ENCODE peak calls at places on chromosomes 3 and 15, in eight cellular contexts. One of them, this sample, is unnamed. For H3K9me3, the result is how much of the 10 kb centered on the place peaks cover.

GRCh38 chr15:90774731-90775521 is 57.8 kb downstream of the BLM start:
- DNase-seq in ascending aorta: no peak
- DNase-seq in left lung: no peak
- DNase-seq in GM23248: peak
- DNase-seq in CD4-positive, CD25-positive, alpha-beta regulatory T cell: no peak
- DNase-seq in heart left ventricle: no peak
- DNase-seq in PC-9: peak
- DNase-seq in esophagus squamous epithelium: no peak
- DNase-seq in this sample: peak

GRCh38 chr3:142027713-142028112 is 121.6 kb downstream of the TFDP2 start:
- DNase-seq in ascending aorta: no peak
- DNase-seq in left lung: no peak
- DNase-seq in GM23248: peak
- DNase-seq in CD4-positive, CD25-positive, alpha-beta regulatory T cell: no peak
- DNase-seq in heart left ventricle: no peak
- DNase-seq in PC-9: peak
- DNase-seq in esophagus squamous epithelium: no peak
- DNase-seq in this sample: peak

GRCh38 chr3:11803977-11804903 is 42.4 kb downstream of the TAMM41 start:
- DNase-seq in ascending aorta: no peak
- DNase-seq in left lung: peak
- DNase-seq in GM23248: peak
- DNase-seq in CD4-positive, CD25-positive, alpha-beta regulatory T cell: no peak
- DNase-seq in heart left ventricle: peak
- DNase-seq in PC-9: peak
- DNase-seq in esophagus squamous epithelium: peak
- DNase-seq in this sample: peak

GRCh38 chr15:73058437-73058836 is 6.2 kb downstream of the NEO1 start:
- DNase-seq in ascending aorta: no peak
- DNase-seq in left lung: no peak
- DNase-seq in GM23248: no peak
- DNase-seq in CD4-positive, CD25-positive, alpha-beta regulatory T cell: no peak
- DNase-seq in heart left ventricle: no peak
- DNase-seq in PC-9: no peak
- DNase-seq in esophagus squamous epithelium: no peak
- DNase-seq in this sample: no peak

GRCh38 chr15:40248006-40248783 is 9.3 kb downstream of the PAK6 start:
- DNase-seq in ascending aorta: no peak
- DNase-seq in left lung: peak
- DNase-seq in GM23248: no peak
- DNase-seq in CD4-positive, CD25-positive, alpha-beta regulatory T cell: no peak
- DNase-seq in heart left ventricle: no peak
- DNase-seq in PC-9: no peak
- DNase-seq in esophagus squamous epithelium: no peak
- DNase-seq in this sample: no peak

GRCh38 chr15:73369073-73369694 is 426 bp upstream of the HCN4 start:
- DNase-seq in ascending aorta: no peak
- DNase-seq in left lung: no peak
- DNase-seq in GM23248: peak
- DNase-seq in CD4-positive, CD25-positive, alpha-beta regulatory T cell: no peak
- DNase-seq in heart left ventricle: no peak
- DNase-seq in PC-9: no peak
- DNase-seq in esophagus squamous epithelium: no peak
- DNase-seq in this sample: no peak

GRCh38 chr3:66755924-66756323 is 242.2 kb upstream of the KBTBD8 start:
- DNase-seq in ascending aorta: no peak
- DNase-seq in left lung: no peak
- DNase-seq in GM23248: no peak
- DNase-seq in CD4-positive, CD25-positive, alpha-beta regulatory T cell: no peak
- DNase-seq in heart left ventricle: no peak
- DNase-seq in PC-9: no peak
- DNase-seq in esophagus squamous epithelium: no peak
- DNase-seq in this sample: no peak

GRCh38 chr15:81338422-81339007 is 14.6 kb upstream of the STARD5 start:
- DNase-seq in ascending aorta: no peak
- DNase-seq in left lung: no peak
- DNase-seq in GM23248: peak
- DNase-seq in CD4-positive, CD25-positive, alpha-beta regulatory T cell: no peak
- DNase-seq in heart left ventricle: peak
- DNase-seq in PC-9: no peak
- DNase-seq in esophagus squamous epithelium: no peak
- DNase-seq in this sample: peak

GRCh38 chr15:73867426-73867825 is 5.9 kb upstream of the TBC1D21 start:
- DNase-seq in ascending aorta: no peak
- DNase-seq in left lung: no peak
- DNase-seq in GM23248: no peak
- DNase-seq in CD4-positive, CD25-positive, alpha-beta regulatory T cell: no peak
- DNase-seq in heart left ventricle: no peak
- DNase-seq in PC-9: no peak
- DNase-seq in esophagus squamous epithelium: no peak
- DNase-seq in this sample: no peak

GRCh38 chr15:56770191-56770590 is 36.9 kb upstream of the ZNF280D start:
- DNase-seq in ascending aorta: no peak
- DNase-seq in left lung: no peak
- DNase-seq in GM23248: no peak
- DNase-seq in CD4-positive, CD25-positive, alpha-beta regulatory T cell: no peak
- DNase-seq in heart left ventricle: no peak
- DNase-seq in PC-9: no peak
- DNase-seq in esophagus squamous epithelium: no peak
- DNase-seq in this sample: no peak

GRCh38 chr15:27541581-27541980 is 557.5 kb downstream of the OCA2 start:
- DNase-seq in ascending aorta: no peak
- DNase-seq in left lung: no peak
- DNase-seq in GM23248: no peak
- DNase-seq in CD4-positive, CD25-positive, alpha-beta regulatory T cell: no peak
- DNase-seq in heart left ventricle: no peak
- DNase-seq in PC-9: no peak
- DNase-seq in esophagus squamous epithelium: no peak
- DNase-seq in this sample: no peak

GRCh38 chr15:27549796-27550195 is 549.3 kb downstream of the OCA2 start:
- DNase-seq in ascending aorta: no peak
- DNase-seq in left lung: no peak
- DNase-seq in GM23248: no peak
- DNase-seq in CD4-positive, CD25-positive, alpha-beta regulatory T cell: no peak
- DNase-seq in heart left ventricle: no peak
- DNase-seq in PC-9: no peak
- DNase-seq in esophagus squamous epithelium: no peak
- DNase-seq in this sample: no peak

GRCh38 chr15:27550635-27551034 is 548.5 kb downstream of the OCA2 start:
- DNase-seq in ascending aorta: no peak
- DNase-seq in left lung: no peak
- DNase-seq in GM23248: no peak
- DNase-seq in CD4-positive, CD25-positive, alpha-beta regulatory T cell: no peak
- DNase-seq in heart left ventricle: no peak
- DNase-seq in PC-9: no peak
- DNase-seq in esophagus squamous epithelium: no peak
- DNase-seq in this sample: no peak

DNA sequence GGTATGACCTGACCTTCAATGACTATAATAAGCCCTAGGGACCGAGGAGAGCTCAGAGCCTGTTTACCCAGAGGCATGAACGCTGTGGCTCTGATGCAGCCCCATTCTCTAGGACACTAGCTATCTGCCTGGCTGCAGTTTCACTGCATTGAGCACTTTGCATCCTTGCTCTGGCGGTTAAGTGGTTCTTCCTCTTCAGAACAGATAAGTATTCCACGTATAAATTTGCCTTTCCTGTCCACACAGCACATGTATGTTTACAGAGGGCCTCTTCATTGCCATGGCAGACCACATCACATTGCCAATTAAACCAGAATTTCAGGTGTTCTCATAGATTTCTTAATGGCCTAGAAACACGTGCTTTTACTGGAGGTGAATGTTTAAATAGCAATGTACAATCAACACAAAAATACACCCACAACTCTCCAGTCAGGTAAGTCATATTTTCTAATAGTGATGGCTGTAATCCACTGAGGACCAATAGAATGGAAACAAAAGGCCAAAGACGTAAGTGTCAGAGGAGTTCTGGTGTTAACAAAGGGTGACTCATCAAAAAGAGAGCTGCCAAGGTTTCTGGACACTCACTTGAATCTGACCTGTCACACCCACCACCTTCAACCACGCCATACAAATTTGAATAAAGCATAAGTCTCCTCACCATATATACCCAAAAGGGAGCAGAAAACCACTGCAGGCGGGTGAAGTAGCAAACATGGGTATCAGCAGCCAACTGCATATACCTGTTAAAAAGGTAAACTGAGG is 553.4 kb downstream of the OCA2 start:
- DNase-seq in ascending aorta: no peak
- DNase-seq in left lung: no peak
- DNase-seq in GM23248: peak
- DNase-seq in CD4-positive, CD25-positive, alpha-beta regulatory T cell: no peak
- DNase-seq in heart left ventricle: no peak
- DNase-seq in PC-9: no peak
- DNase-seq in esophagus squamous epithelium: no peak
- DNase-seq in this sample: no peak
- H3K9me3 ChIP-seq in ascending aorta: under half
- H3K9me3 ChIP-seq in left lung: under half
- H3K9me3 ChIP-seq in GM23248: under half
- H3K9me3 ChIP-seq in CD4-positive, CD25-positive, alpha-beta regulatory T cell: under half
- H3K9me3 ChIP-seq in heart left ventricle: under half
- H3K9me3 ChIP-seq in PC-9: under half
- H3K9me3 ChIP-seq in esophagus squamous epithelium: under half
- H3K9me3 ChIP-seq in this sample: under half

GRCh38 chr3:138547342-138547975 is 46.6 kb downstream of the CEP70 start:
- DNase-seq in ascending aorta: no peak
- DNase-seq in left lung: no peak
- DNase-seq in GM23248: no peak
- DNase-seq in CD4-positive, CD25-positive, alpha-beta regulatory T cell: no peak
- DNase-seq in heart left ventricle: no peak
- DNase-seq in PC-9: no peak
- DNase-seq in esophagus squamous epithelium: no peak
- DNase-seq in this sample: no peak

GRCh38 chr3:138544546-138544945 is 49.5 kb downstream of the CEP70 start:
- DNase-seq in ascending aorta: no peak
- DNase-seq in left lung: no peak
- DNase-seq in GM23248: no peak
- DNase-seq in CD4-positive, CD25-positive, alpha-beta regulatory T cell: no peak
- DNase-seq in heart left ventricle: no peak
- DNase-seq in PC-9: no peak
- DNase-seq in esophagus squamous epithelium: no peak
- DNase-seq in this sample: no peak

GRCh38 chr3:138539352-138539751 is 54.7 kb downstream of the CEP70 start:
- DNase-seq in ascending aorta: no peak
- DNase-seq in left lung: no peak
- DNase-seq in GM23248: no peak
- DNase-seq in CD4-positive, CD25-positive, alpha-beta regulatory T cell: no peak
- DNase-seq in heart left ventricle: no peak
- DNase-seq in PC-9: no peak
- DNase-seq in esophagus squamous epithelium: no peak
- DNase-seq in this sample: no peak

GRCh38 chr3:138542977-138543376 is 51.1 kb downstream of the CEP70 start:
- DNase-seq in ascending aorta: no peak
- DNase-seq in left lung: no peak
- DNase-seq in GM23248: no peak
- DNase-seq in CD4-positive, CD25-positive, alpha-beta regulatory T cell: no peak
- DNase-seq in heart left ventricle: no peak
- DNase-seq in PC-9: no peak
- DNase-seq in esophagus squamous epithelium: no peak
- DNase-seq in this sample: no peak
- H3K9me3 ChIP-seq in ascending aorta: under half
- H3K9me3 ChIP-seq in left lung: under half
- H3K9me3 ChIP-seq in GM23248: under half
- H3K9me3 ChIP-seq in CD4-positive, CD25-positive, alpha-beta regulatory T cell: half or more
- H3K9me3 ChIP-seq in heart left ventricle: half or more
- H3K9me3 ChIP-seq in PC-9: under half
- H3K9me3 ChIP-seq in esophagus squamous epithelium: under half
- H3K9me3 ChIP-seq in this sample: under half

DNA sequence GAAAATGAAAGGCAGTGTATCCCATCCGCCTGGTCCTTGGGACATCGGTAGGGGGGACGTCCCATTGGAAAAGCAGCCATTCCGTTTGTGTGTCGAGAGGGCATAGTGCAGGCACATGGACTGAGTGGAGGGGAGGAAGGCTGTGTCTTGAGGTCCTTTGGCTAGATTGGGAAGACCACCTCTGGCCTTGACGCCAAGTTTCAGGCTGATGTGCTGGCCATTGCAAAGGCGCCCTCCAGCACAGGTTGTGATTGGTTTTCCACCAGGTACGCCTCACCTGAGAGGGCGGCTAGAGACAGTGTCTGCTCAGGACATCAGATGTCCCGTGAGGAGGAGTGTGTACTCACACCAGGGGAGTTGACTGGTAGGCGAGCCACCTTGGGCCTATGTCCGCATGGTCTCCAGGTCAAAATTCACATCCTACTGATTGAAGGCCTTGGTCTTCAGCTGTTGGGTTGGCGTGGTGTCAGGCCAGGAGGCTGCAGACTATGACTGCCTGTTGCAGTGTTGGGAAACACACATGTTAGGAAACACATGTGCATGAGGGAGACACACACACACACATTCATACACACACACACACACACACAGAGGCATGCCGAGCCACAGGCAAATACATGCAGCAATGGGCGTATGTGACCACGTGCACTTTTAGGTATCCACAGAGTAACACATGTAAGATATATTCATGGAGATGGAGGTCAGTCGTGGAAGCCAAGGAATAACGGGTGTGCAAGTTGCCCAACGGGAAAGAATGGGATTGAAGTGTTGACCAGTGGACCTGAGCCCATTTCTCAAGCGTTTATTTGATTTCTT is 98.4 kb downstream of the SNRPN start:
- DNase-seq in ascending aorta: no peak
- DNase-seq in left lung: no peak
- DNase-seq in GM23248: no peak
- DNase-seq in CD4-positive, CD25-positive, alpha-beta regulatory T cell: no peak
- DNase-seq in heart left ventricle: no peak
- DNase-seq in PC-9: no peak
- DNase-seq in esophagus squamous epithelium: no peak
- DNase-seq in this sample: no peak
- H3K9me3 ChIP-seq in ascending aorta: half or more
- H3K9me3 ChIP-seq in left lung: under half
- H3K9me3 ChIP-seq in GM23248: under half
- H3K9me3 ChIP-seq in CD4-positive, CD25-positive, alpha-beta regulatory T cell: half or more
- H3K9me3 ChIP-seq in heart left ventricle: half or more
- H3K9me3 ChIP-seq in PC-9: under half
- H3K9me3 ChIP-seq in esophagus squamous epithelium: half or more
- H3K9me3 ChIP-seq in this sample: half or more

DNA sequence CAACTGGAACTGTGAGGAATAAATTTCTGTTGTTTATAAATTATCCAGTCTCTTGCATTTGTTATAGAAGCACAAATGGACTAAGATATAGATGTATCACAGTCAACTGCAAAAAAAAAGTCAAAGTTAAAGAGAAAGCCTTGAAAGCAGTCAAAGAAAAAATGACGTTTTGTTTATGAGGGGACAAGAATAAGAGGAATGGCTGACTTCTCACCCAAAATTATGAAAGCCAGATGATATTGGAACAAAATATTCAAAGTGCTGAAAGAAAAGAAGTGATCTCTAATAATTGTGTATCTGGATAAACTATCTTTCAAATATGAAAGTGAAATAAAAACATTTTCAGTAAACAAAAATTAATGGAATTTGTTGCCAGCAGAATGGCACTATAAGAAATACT is 171.8 kb upstream of the IGF1R start:
- DNase-seq in ascending aorta: no peak
- DNase-seq in left lung: no peak
- DNase-seq in GM23248: no peak
- DNase-seq in CD4-positive, CD25-positive, alpha-beta regulatory T cell: no peak
- DNase-seq in heart left ventricle: no peak
- DNase-seq in PC-9: no peak
- DNase-seq in esophagus squamous epithelium: no peak
- DNase-seq in this sample: no peak
- H3K9me3 ChIP-seq in ascending aorta: under half
- H3K9me3 ChIP-seq in left lung: under half
- H3K9me3 ChIP-seq in GM23248: under half
- H3K9me3 ChIP-seq in CD4-positive, CD25-positive, alpha-beta regulatory T cell: under half
- H3K9me3 ChIP-seq in heart left ventricle: under half
- H3K9me3 ChIP-seq in PC-9: under half
- H3K9me3 ChIP-seq in esophagus squamous epithelium: under half
- H3K9me3 ChIP-seq in this sample: under half